ENCODE peak calls at places on chromosome 18, in eight cellular contexts. I, T, E, O, X, J, U and L are unnamed samples.

GRCh38 chr18:25516121-25516520 is 164.2 kb upstream of the ZNF521 start:
- DNase-seq in I (no peak), T (no peak), E (no peak), O (no peak), X (no peak), J (no peak), U (no peak), L (no peak)

GRCh38 chr18:46402945-46403344 is 254.1 kb downstream of the LOXHD1 start:
- DNase-seq in I (no peak), T (no peak), E (no peak), O (no peak), X (no peak), J (no peak), U (no peak), L (no peak)

GRCh38 chr18:10454800-10455550 is 540 bp downstream of the APCDD1 start:
- DNase-seq in I (peak; percentile 40), T (no peak), E (no peak), O (peak; percentile 29), X (peak; percentile 20), J (peak; percentile 37), U (peak; percentile 44), L (peak; percentile 35)

GRCh38 chr18:7617738-7618422 is 50.8 kb downstream of the PTPRM start:
- DNase-seq in I (peak; percentile 57), T (no peak), E (peak; percentile 82), O (peak; percentile 65), X (peak; percentile 70), J (no peak), U (peak; percentile 78), L (peak; percentile 78)

GRCh38 chr18:26487437-26487836 is 60.9 kb downstream of the KCTD1 start:
- DNase-seq in I (peak; percentile 66), T (no peak), E (no peak), O (no peak), X (no peak), J (no peak), U (peak; percentile 49), L (no peak)

GRCh38 chr18:34709631-34710429 is at the start of gene DTNA:
- DNase-seq in I (no peak), T (no peak), E (no peak), O (no peak), X (peak; percentile 96), J (no peak), U (no peak), L (no peak)

GRCh38 chr18:74635202-74635969 is 37.7 kb downstream of the ZNF407 start:
- DNase-seq in I (no peak), T (no peak), E (no peak), O (no peak), X (no peak), J (no peak), U (no peak), L (no peak)

GRCh38 chr18:23998811-23999210 is 15.7 kb upstream of the TTC39C start:
- DNase-seq in I (peak; percentile 66), T (no peak), E (no peak), O (no peak), X (no peak), J (no peak), U (no peak), L (no peak)

GRCh38 chr18:68660355-68661183 is 54.3 kb downstream of the TMX3 start:
- DNase-seq in I (no peak), T (peak; percentile 8), E (no peak), O (no peak), X (peak; percentile 61), J (no peak), U (no peak), L (no peak)

GRCh38 chr18:31504455-31505147 is 6.6 kb downstream of the DSG2 start:
- DNase-seq in I (no peak), T (no peak), E (no peak), O (no peak), X (no peak), J (no peak), U (no peak), L (no peak)

GRCh38 chr18:24270358-24270936 is 127.2 kb downstream of the OSBPL1A start:
- DNase-seq in I (no peak), T (no peak), E (no peak), O (no peak), X (peak; percentile 8), J (no peak), U (no peak), L (no peak)

GRCh38 chr18:9065864-9066263 is 36.6 kb upstream of the NDUFV2 start:
- DNase-seq in I (no peak), T (no peak), E (no peak), O (no peak), X (no peak), J (no peak), U (no peak), L (no peak)

GRCh38 chr18:52054301-52054700 is 285.7 kb upstream of the DCC start:
- DNase-seq in I (no peak), T (no peak), E (no peak), O (no peak), X (no peak), J (no peak), U (no peak), L (no peak)

GRCh38 chr18:4125939-4126250 is 329.2 kb downstream of the DLGAP1 start:
- DNase-seq in I (no peak), T (no peak), E (no peak), O (no peak), X (no peak), J (no peak), U (no peak), L (no peak)

GRCh38 chr18:58309610-58310239 is 265.7 kb downstream of the NEDD4L start:
- DNase-seq in I (no peak), T (no peak), E (no peak), O (no peak), X (no peak), J (no peak), U (no peak), L (peak; percentile 35)

GRCh38 chr18:5962362-5962761 is 67.0 kb upstream of the TMEM200C start:
- DNase-seq in I (no peak), T (no peak), E (no peak), O (no peak), X (no peak), J (no peak), U (no peak), L (no peak)

GRCh38 chr18:52312321-52312720 is 27.7 kb upstream of the DCC start:
- DNase-seq in I (no peak), T (no peak), E (no peak), O (no peak), X (no peak), J (no peak), U (no peak), L (no peak)

GRCh38 chr18:76412818-76413565 is 82.0 kb downstream of the ZNF516 start:
- DNase-seq in I (no peak), T (no peak), E (no peak), O (no peak), X (peak; percentile 61), J (no peak), U (no peak), L (no peak)

GRCh38 chr18:49481317-49481716 is 5.7 kb downstream of the C18orf32 start:
- DNase-seq in I (no peak), T (no peak), E (no peak), O (no peak), X (no peak), J (no peak), U (no peak), L (no peak)
- H3K27ac ChIP-seq in I (no peak overlapping the region), T (no peak overlapping the region), E (no peak overlapping the region), O (no peak overlapping the region), X (no peak overlapping the region), J (no peak overlapping the region), U (no peak overlapping the region), L (no peak overlapping the region)

GRCh38 chr18:12842459-12843380 is 41.3 kb downstream of the PTPN2 start:
- DNase-seq in I (no peak), T (peak; percentile 16), E (no peak), O (no peak), X (no peak), J (no peak), U (no peak), L (no peak)
- H3K4me1 ChIP-seq in I (peaks cover 8% of the 10 kb centered on the region), T (peaks cover 30% of the 10 kb centered on the region), E (peaks cover 19% of the 10 kb centered on the region), O (peaks cover 6% of the 10 kb centered on the region), X (peaks cover 13% of the 10 kb centered on the region), J (no peaks in the 10 kb centered on the region), U (peaks cover 6% of the 10 kb centered on the region), L (peaks cover 2% of the 10 kb centered on the region)

DNA sequence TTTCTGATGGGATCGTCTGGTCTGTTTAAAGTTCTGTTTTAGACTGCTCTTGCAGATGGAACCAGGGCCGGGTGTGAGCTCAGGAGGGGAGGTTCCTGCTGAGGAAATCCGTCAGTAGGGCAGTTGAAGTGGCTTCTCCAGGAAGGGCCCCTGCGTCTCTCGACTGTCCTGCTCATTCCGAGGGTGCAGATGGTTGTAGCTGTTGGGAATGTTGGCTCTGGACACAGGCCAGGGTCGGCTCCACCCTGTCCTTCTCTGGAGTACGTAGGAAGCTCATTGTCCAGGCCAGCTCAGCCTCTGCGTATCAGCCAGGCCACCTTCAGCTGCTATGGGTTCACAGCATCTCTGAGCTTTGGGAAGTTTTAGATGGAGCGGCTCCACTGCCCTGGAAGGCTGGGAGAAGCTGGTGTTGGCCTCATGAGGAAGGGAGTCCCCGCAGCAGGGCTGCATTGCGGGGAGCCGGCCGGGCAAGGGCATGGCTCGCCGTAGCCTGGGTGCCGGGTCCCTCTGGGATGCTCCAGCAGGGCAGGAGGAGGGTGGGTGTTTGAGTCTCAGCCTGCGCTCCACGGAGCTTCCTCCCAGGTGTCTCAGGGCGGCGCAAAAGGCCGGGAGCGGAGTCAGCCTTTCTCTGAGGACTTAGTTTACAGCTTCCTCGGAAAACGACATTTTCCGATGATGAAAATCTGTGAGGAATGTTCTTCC is 58.5 kb downstream of the NFATC1 start:
- DNase-seq in I (no peak), T (no peak), E (no peak), O (peak; percentile 48), X (peak; percentile 10), J (peak; percentile 81), U (no peak), L (peak; percentile 34)
- H3K27ac ChIP-seq in I (no peak overlapping the region), T (no peak overlapping the region), E (no peak overlapping the region), O (peak overlapping the region; percentile 66), X (no peak overlapping the region), J (no peak overlapping the region), U (no peak overlapping the region), L (peak overlapping the region; percentile 45)

GRCh38 chr18:12930908-12931307 is 16.9 kb upstream of the SEH1L start:
- DNase-seq in I (no peak), T (no peak), E (peak; percentile 19), O (no peak), X (no peak), J (no peak), U (no peak), L (no peak)

GRCh38 chr18:12929477-12930083 is 18.2 kb upstream of the SEH1L start:
- DNase-seq in I (no peak), T (no peak), E (no peak), O (no peak), X (no peak), J (no peak), U (no peak), L (no peak)

GRCh38 chr18:12928149-12928548 is 19.7 kb upstream of the SEH1L start:
- DNase-seq in I (no peak), T (no peak), E (no peak), O (no peak), X (no peak), J (no peak), U (no peak), L (no peak)

GRCh38 chr18:12934454-12935071 is 13.2 kb upstream of the SEH1L start:
- DNase-seq in I (peak; percentile 69), T (peak; percentile 76), E (peak; percentile 79), O (peak; percentile 74), X (peak; percentile 83), J (peak; percentile 86), U (peak; percentile 83), L (peak; percentile 79)

DNA sequence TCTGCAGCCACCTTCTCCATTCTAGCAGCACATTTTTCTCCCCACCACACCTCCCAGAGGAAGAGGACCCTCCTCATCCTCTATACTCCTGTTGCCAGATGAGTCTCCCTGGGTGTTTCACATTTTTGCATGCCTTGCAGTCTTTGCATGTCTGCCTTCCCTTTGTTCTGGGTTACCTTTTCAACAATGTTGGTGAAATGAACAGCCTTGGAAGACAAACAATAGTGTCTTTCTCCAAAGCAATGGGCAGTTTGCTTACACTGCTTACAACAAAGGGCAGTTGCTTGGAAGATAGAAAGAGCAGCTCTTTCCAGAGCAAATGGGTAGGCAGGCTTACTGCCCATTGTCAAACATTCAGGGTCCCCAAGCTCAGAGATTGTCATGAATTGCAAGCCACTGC is 14.5 kb upstream of the SEH1L start:
- DNase-seq in I (no peak), T (no peak), E (no peak), O (no peak), X (no peak), J (no peak), U (no peak), L (no peak)
- H3K4me1 ChIP-seq in I (no peaks in the 10 kb centered on the region), T (no peaks in the 10 kb centered on the region), E (no peaks in the 10 kb centered on the region), O (no peaks in the 10 kb centered on the region), X (no peaks in the 10 kb centered on the region), J (no peaks in the 10 kb centered on the region), U (no peaks in the 10 kb centered on the region), L (no peaks in the 10 kb centered on the region)